ENCODE peak calls at places on chromosomes 12 and 14, in five cellular contexts. D is H9, P is H1, W is neuronal stem cell, Y is trophoblast cell. K is an unnamed sample.

GRCh38 chr12:131917711-131918306 is 11.3 kb upstream of the PUS1 start:
- DNase-seq in W (no peak), Y (no peak), D (no peak), P (peak), K (no peak)

GRCh38 chr12:42706331-42706730 is 116.8 kb upstream of the PRICKLE1 start:
- DNase-seq in D (no peak), W (no peak), P (no peak), Y (no peak), K (no peak)

GRCh38 chr14:69475194-69475818 is 9.2 kb upstream of the PLEKHD1 start:
- DNase-seq in Y (peak), W (no peak), P (no peak), D (no peak), K (peak)

GRCh38 chr12:57355734-57356133 is 75.1 kb downstream of the R3HDM2 start:
- DNase-seq in Y (no peak), D (no peak), W (no peak), P (no peak), K (no peak)

GRCh38 chr12:76883151-76883550 is 4.3 kb upstream of the CSRP2 start:
- DNase-seq in Y (no peak), D (no peak), W (no peak), P (no peak), K (peak)

GRCh38 chr12:95721320-95721719 is 69.2 kb downstream of the NTN4 start:
- DNase-seq in D (no peak), Y (peak), P (no peak), W (no peak), K (peak)

GRCh38 chr12:11055306-11055705 is 6.8 kb downstream of the TAS2R46 start:
- DNase-seq in P (no peak), Y (no peak), D (no peak), W (no peak), K (no peak)

GRCh38 chr12:47408171-47408871 is 297.5 kb downstream of the RPAP3 start:
- DNase-seq in D (peak), Y (peak), P (no peak), W (no peak), K (no peak)

GRCh38 chr12:93990832-93991748 is 157.3 kb upstream of the PLXNC1 start:
- DNase-seq in W (peak), D (peak), P (peak), Y (peak), K (peak)

GRCh38 chr12:114904254-114905003 is 220.5 kb upstream of the TBX3 start:
- DNase-seq in Y (no peak), D (no peak), W (no peak), P (no peak), K (peak)

GRCh38 chr12:114901316-114901715 is 217.3 kb upstream of the TBX3 start:
- DNase-seq in W (no peak), Y (no peak), P (no peak), D (no peak), K (no peak)

GRCh38 chr12:114898159-114898558 is 214.2 kb upstream of the TBX3 start:
- DNase-seq in D (no peak), P (no peak), W (no peak), Y (no peak), K (no peak)

GRCh38 chr12:114903394-114903748 is 219.4 kb upstream of the TBX3 start:
- DNase-seq in D (no peak), Y (no peak), W (no peak), P (no peak), K (no peak)

GRCh38 chr12:114902665-114903393 is 218.9 kb upstream of the TBX3 start:
- DNase-seq in D (no peak), P (no peak), W (no peak), Y (no peak), K (peak)
- H2AFZ ChIP-seq in D (no peak), P (no peak), W (no peak), Y (no peak), K (no peak)

GRCh38 chr14:34222867-34223266 is 239.2 kb downstream of the SPTSSA start:
- DNase-seq in D (no peak), P (no peak), W (no peak), Y (no peak), K (no peak)

GRCh38 chr14:34220921-34221320 is 241.1 kb downstream of the SPTSSA start:
- DNase-seq in P (no peak), D (no peak), W (no peak), Y (peak), K (no peak)

GRCh38 chr14:34223302-34224150 is 238.5 kb downstream of the SPTSSA start:
- DNase-seq in W (no peak), D (no peak), Y (peak), P (no peak), K (no peak)

GRCh38 chr14:34220311-34220710 is 241.7 kb downstream of the SPTSSA start:
- DNase-seq in P (no peak), W (no peak), Y (no peak), D (no peak), K (no peak)

DNA sequence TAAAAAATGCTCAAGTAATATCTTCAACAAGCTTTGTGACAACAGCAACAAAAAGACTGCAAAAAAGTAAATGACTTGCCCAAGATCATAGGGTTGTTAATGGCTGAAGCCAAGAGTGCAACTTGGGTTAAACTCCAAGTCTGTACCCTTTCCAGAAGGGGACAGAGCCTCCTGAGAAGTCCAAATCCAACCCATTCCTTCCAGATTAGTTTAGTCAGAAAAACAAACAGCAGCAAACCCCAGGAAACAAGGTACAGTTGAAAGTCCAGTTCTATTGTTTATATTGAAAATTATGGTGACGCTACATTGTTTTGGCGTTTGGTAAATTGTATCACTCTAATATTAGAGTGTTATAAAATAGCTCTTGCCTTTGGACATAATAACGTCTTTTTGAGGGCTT is 239.9 kb downstream of the SPTSSA start:
- DNase-seq in P (no peak), W (no peak), D (no peak), Y (no peak), K (no peak)
- H2BK12ac ChIP-seq in P (no peak), W (no peak), D (no peak), Y (no peak), K (no peak)

GRCh38 chr12:112382866-112383265 is 635 bp upstream of the HECTD4 start:
- DNase-seq in D (no peak), W (no peak), Y (no peak), P (no peak), K (no peak)
- H3K9ac ChIP-seq in D (no peak), W (no peak), Y (no peak), P (no peak), K (peak)

DNA sequence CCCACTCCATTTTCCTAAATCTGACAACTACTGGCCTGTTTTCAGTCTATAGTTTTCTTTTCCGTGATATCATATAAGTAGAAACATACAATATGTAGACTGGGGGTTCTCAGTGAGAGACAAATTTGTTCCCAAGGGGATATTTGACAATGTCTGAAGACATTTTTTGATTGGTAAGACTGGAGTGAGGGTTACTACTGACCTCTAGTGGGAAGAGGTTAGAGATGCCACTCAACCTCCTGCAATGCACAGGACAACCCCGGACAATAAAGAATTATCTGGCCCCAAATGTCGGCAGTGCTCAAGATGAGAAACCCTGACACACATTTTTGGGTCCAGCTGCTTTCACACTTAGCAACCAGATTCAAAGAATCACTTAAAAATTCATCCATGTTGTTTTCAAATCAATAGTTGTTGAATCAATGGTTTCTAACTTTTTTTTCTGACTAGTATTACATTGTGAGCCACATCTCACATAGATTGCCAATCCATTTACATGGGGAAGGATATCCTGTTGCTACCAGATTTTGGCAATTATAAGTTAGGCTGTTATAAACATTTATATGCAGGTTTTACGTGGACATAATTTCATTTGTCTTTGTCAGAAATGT is 307.1 kb downstream of the RPL10L start:
- DNase-seq in D (peak), Y (peak), W (peak), P (no peak), K (peak)
- H2AFZ ChIP-seq in D (no peak), Y (no peak), W (peak), P (peak), K (no peak)

DNA sequence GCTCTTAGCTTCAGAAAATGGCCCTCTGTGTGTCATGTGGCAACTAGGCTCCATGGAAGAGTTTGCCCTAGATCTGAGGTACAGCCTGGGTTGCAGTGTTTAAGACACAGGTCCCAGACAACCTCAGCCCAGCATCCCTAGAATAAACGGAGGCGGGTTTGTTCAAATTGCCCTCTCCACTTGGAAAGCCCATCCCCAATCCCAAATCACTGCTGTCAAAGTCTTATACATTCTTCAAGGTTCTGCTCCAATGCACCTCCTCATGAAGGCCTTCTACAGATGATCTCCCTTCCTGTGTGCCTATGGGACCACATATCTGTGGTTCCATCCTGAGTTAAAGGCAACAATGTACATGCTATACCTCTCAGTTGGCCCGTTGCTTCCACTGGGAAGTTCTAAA is 289.8 kb downstream of the DPF3 start:
- DNase-seq in D (no peak), P (no peak), W (no peak), Y (no peak), K (no peak)
- H2BK12ac ChIP-seq in D (no peak), P (no peak), W (no peak), Y (no peak), K (no peak)

DNA sequence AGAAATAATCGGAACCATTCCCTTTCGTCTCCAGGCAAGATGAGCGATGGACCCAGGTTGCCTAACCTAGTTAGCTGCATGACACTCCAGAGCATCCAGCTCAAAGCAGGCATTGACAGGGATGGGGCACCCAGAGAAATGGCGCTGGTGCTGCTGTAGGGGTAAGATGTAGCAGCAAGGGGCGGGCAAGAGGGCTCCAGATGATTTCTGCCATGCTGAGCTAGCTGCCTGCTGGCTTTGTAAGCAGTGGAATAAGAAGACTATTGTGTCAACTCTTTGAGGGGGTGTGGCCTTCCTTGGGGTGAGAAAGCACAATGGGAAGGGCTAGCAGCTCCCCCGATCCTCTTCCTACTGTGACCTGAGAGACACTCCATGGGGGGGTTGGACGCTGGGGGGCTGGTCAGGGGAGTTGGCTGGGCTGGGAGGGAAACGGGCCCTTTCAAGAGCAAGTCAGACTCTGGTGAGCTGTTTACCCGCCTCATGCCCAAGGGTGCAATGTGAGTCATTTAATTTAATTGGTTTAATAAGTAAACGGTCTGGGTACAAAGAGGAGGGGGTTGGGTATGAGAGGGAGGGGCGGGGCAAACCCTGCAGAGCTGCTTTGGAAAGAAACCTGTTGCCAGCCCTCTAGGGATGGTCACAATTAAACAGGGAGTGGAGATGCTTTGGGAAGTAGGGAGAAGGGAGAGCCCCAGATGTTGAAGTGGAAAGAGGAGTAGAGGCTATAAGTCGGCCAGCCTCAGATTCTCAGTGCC is 50.5 kb downstream of the B4GALNT3 start:
- DNase-seq in D (peak), P (peak), W (peak), Y (no peak), K (no peak)
- H3K9ac ChIP-seq in D (no peak), P (no peak), W (no peak), Y (no peak), K (no peak)

GRCh38 chr14:70823281-70823680 is 14.0 kb upstream of the MAP3K9 start:
- DNase-seq in Y (no peak), W (no peak), P (no peak), D (no peak), K (no peak)

GRCh38 chr14:70822706-70823185 is 13.4 kb upstream of the MAP3K9 start:
- DNase-seq in D (peak), W (peak), P (peak), Y (peak), K (peak)

GRCh38 chr14:70816525-70816924 is 7.2 kb upstream of the MAP3K9 start:
- DNase-seq in P (peak), W (peak), Y (no peak), D (peak), K (no peak)

GRCh38 chr14:70821916-70822705 is 12.8 kb upstream of the MAP3K9 start:
- DNase-seq in Y (peak), D (peak), W (peak), P (peak), K (peak)

DNA sequence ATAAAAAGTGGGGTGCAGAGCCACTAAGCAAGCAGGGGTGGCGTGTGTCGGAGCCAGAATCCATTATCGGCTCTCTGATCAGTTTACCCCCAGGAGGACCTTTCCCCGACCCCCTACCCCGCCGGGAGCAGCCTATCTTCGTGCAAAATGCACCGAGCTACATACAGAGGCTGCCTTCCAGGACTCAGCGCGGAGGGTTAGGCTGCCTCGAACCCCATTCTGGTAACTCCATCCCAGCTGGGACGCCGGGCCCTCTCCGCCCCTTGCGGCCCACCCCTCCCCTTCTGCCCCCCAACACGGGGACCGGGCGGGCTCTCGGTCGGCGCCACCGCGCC is 12.2 kb upstream of the MAP3K9 start:
- DNase-seq in W (no peak), D (no peak), Y (no peak), P (no peak), K (no peak)
- H2AFZ ChIP-seq in W (peak), D (no peak), Y (peak), P (no peak), K (peak)

K was measured in mesenchymal stem cell.